ENCODE peak calls at places on chromosome 12, in eight cellular contexts. B is heart left ventricle; Y is thoracic aorta; A is breast epithelium; L is hepatocyte; O is CD8-positive, alpha-beta memory T cell; E is thyroid gland; Q is right cardiac atrium. G is an unnamed sample.

GRCh38 chr12:68641138-68641537 is 30.4 kb downstream of the RAP1B start:
- DNase-seq in B (no peak), Y (no peak), A (no peak), L (no peak), O (no peak), E (peak; percentile 24), Q (no peak), G (no peak)

GRCh38 chr12:2374092-2374740 is 321.4 kb downstream of the CACNA1C start:
- DNase-seq in B (no peak), Y (no peak), A (no peak), L (no peak), O (no peak), E (no peak), Q (no peak), G (no peak)

GRCh38 chr12:58491296-58491695 is 429.0 kb downstream of the LRIG3 start:
- DNase-seq in B (no peak), Y (no peak), A (no peak), L (peak; percentile 8), O (no peak), E (no peak), Q (no peak), G (no peak)

GRCh38 chr12:132689227-132689626 is 1.8 kb downstream of the PXMP2 start:
- DNase-seq in B (no peak), Y (no peak), A (no peak), L (peak; percentile 58), O (no peak), E (no peak), Q (no peak), G (no peak)

GRCh38 chr12:93039062-93039461 is 110.0 kb upstream of the EEA1 start:
- DNase-seq in B (no peak), Y (no peak), A (no peak), L (no peak), O (no peak), E (no peak), Q (no peak), G (no peak)

GRCh38 chr12:46453428-46453827 is 80.9 kb upstream of the SLC38A2 start:
- DNase-seq in B (no peak), Y (no peak), A (no peak), L (no peak), O (no peak), E (no peak), Q (no peak), G (no peak)

GRCh38 chr12:132103542-132104308 is 40.4 kb downstream of the DDX51 start:
- DNase-seq in B (no peak), Y (no peak), A (no peak), L (no peak), O (no peak), E (no peak), Q (no peak), G (peak; percentile 71)

GRCh38 chr12:6342140-6342889 is 439 bp upstream of the TNFRSF1A start:
- DNase-seq in B (no peak), Y (no peak), A (no peak), L (no peak), O (no peak), E (no peak), Q (no peak), G (no peak)

DNA sequence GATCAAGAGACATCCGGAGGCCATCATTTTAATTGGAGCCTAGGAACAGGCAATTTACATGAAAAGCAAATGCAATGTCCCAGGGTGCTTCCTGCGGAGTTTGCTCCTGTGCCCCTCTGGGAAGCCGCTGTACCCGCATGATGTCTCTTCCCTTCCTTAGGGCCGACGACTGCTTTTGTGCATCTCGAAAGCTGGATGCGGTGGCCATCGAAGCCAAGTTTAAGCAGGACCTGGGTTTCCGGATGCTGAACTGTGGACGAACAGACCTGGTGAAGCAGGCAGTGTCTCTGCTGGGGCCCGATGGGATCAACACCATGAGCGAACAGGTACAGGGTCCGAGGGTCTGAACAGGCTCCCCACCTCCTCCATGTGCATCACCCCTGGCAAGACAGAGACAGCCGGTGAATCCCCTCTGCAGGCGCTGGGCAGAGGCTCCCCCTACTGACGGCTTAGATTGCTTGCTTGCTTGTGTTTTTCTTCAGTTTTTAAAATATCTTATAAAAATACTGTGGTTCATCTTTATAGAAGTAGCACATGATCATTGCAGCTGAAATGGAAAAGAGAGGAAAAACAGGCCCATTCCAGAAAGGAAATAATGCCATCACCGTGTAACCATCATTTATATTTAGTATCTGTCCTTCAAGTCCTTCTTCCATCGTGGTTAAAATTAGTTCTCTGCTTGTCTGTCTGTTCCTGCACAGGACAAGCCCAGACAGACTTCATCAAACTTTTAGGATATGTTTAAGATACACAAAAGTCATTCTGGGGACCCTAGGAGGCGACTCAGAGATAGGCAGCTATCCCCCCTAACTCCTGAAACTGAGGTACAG is 75.4 kb upstream of the PWP1 start:
- DNase-seq in B (no peak), Y (no peak), A (no peak), L (peak; percentile 72), O (no peak), E (peak; percentile 43), Q (peak; percentile 22), G (peak; percentile 88)
- H3K4me3 ChIP-seq in B (no peak overlapping the region), Y (no peak overlapping the region), A (no peak overlapping the region), L (no peak overlapping the region), O (no peak overlapping the region), E (no peak overlapping the region), Q (no peak overlapping the region), G (peak overlapping the region; percentile 17)

GRCh38 chr12:124835652-124836410 is 27.8 kb downstream of the SCARB1 start:
- DNase-seq in B (no peak), Y (no peak), A (no peak), L (no peak), O (no peak), E (no peak), Q (no peak), G (no peak)

GRCh38 chr12:124834822-124835221 is 28.8 kb downstream of the SCARB1 start:
- DNase-seq in B (no peak), Y (no peak), A (no peak), L (no peak), O (no peak), E (no peak), Q (no peak), G (no peak)

GRCh38 chr12:124831590-124831989 is 32.1 kb downstream of the SCARB1 start:
- DNase-seq in B (no peak), Y (no peak), A (no peak), L (no peak), O (no peak), E (no peak), Q (no peak), G (no peak)

GRCh38 chr12:124832856-124833255 is 30.8 kb downstream of the SCARB1 start:
- DNase-seq in B (no peak), Y (no peak), A (no peak), L (no peak), O (no peak), E (no peak), Q (no peak), G (no peak)

GRCh38 chr12:124833693-124834122 is 30.0 kb downstream of the SCARB1 start:
- DNase-seq in B (peak; percentile 51), Y (no peak), A (no peak), L (no peak), O (no peak), E (no peak), Q (peak; percentile 62), G (peak; percentile 92)
- H3K4me3 ChIP-seq in B (no peak overlapping the region), Y (no peak overlapping the region), A (no peak overlapping the region), L (no peak overlapping the region), O (no peak overlapping the region), E (no peak overlapping the region), Q (no peak overlapping the region), G (no peak overlapping the region)

GRCh38 chr12:467591-467990 is 7.9 kb downstream of the B4GALNT3 start:
- DNase-seq in B (no peak), Y (no peak), A (no peak), L (no peak), O (no peak), E (no peak), Q (no peak), G (no peak)

GRCh38 chr12:464484-465267 is 4.9 kb downstream of the B4GALNT3 start:
- DNase-seq in B (peak; percentile 55), Y (no peak), A (no peak), L (no peak), O (no peak), E (peak; percentile 62), Q (no peak), G (no peak)

GRCh38 chr12:468671-469389 is 9.1 kb downstream of the B4GALNT3 start:
- DNase-seq in B (no peak), Y (no peak), A (no peak), L (peak; percentile 62), O (no peak), E (no peak), Q (no peak), G (no peak)

GRCh38 chr12:466762-467161 is 7.0 kb downstream of the B4GALNT3 start:
- DNase-seq in B (no peak), Y (no peak), A (no peak), L (no peak), O (no peak), E (no peak), Q (no peak), G (no peak)

DNA sequence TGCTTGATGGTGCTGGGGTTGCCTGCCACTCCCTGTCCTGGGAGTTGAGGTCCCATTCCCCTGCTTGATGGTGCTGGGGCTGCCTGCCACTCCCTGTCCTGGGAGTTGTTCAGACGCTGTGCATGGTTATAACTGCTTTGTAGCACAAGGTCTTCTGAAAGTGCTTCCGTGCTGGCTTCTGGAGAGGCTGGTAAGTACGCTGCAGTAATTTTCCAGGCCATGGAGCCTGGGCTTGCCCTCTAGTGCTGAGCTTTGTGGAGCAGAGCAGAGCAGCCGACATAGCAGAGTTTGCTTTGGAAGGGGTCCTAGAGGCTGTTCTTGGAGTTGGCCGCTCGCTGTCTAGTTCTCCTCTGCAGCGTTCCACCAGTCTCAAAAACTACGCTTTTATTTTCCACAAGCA is 6.3 kb downstream of the B4GALNT3 start:
- DNase-seq in B (peak; percentile 50), Y (no peak), A (no peak), L (peak; percentile 27), O (no peak), E (peak; percentile 84), Q (peak; percentile 24), G (no peak)
- H3K4me3 ChIP-seq in B (no peak overlapping the region), Y (peak overlapping the region; percentile 38), A (no peak overlapping the region), L (no peak overlapping the region), O (no peak overlapping the region), E (no peak overlapping the region), Q (no peak overlapping the region), G (no peak overlapping the region)

GRCh38 chr12:51320695-51321320 is 3.2 kb downstream of the BIN2 start:
- DNase-seq in B (no peak), Y (no peak), A (no peak), L (peak; percentile 35), O (no peak), E (no peak), Q (no peak), G (peak; percentile 72)

GRCh38 chr12:51322452-51322851 is 1.5 kb downstream of the BIN2 start:
- DNase-seq in B (no peak), Y (no peak), A (no peak), L (no peak), O (no peak), E (no peak), Q (no peak), G (no peak)

GRCh38 chr12:51323317-51323960 is 535 bp downstream of the BIN2 start:
- DNase-seq in B (no peak), Y (no peak), A (no peak), L (no peak), O (peak; percentile 47), E (no peak), Q (no peak), G (peak; percentile 47)

GRCh38 chr12:51320311-51320694 is 3.7 kb downstream of the BIN2 start:
- DNase-seq in B (no peak), Y (no peak), A (no peak), L (no peak), O (no peak), E (no peak), Q (no peak), G (no peak)

DNA sequence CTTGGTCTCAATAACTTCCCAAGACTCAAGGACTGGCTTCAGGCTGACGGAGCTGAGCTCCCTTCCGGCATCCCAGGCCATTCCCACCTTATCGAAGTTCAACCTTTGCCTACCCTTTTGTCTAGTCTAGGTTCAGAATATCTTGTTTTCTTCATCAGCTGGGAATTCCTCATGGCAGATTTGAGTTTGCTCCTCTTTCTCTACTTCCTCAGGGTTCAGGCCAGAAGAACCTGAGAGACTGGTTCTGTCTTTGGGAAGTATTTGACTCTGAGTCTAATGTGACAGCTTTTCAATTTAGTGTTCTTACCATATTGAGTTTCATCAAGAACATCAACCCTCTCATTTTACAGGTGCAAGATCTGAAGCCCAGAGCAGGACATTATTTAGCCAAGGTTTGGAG is 2.1 kb downstream of the BIN2 start:
- DNase-seq in B (no peak), Y (no peak), A (no peak), L (no peak), O (no peak), E (no peak), Q (no peak), G (no peak)
- H3K4me3 ChIP-seq in B (no peak overlapping the region), Y (no peak overlapping the region), A (no peak overlapping the region), L (no peak overlapping the region), O (peak overlapping the region; percentile 58), E (no peak overlapping the region), Q (no peak overlapping the region), G (no peak overlapping the region)